ENCODE peak calls at places on chromosome 16, in six cellular contexts. J, O, N, B, A and U are unnamed samples.

GRCh38 chr16:720507-720989 is 398 bp upstream of the ANTKMT start:
- DNase-seq in J (no peak), O (no peak), N (no peak), B (peak; percentile 73), A (no peak), U (no peak)

GRCh38 chr16:85394511-85395206 is 218.5 kb upstream of the GSE1 start:
- DNase-seq in J (no peak), O (no peak), N (no peak), B (peak; percentile 28), A (peak; percentile 18), U (peak; percentile 20)

GRCh38 chr16:86942469-86943175 is 364.3 kb downstream of the FOXL1 start:
- DNase-seq in J (no peak), O (no peak), N (peak; percentile 82), B (no peak), A (no peak), U (no peak)

GRCh38 chr16:11546522-11547485 is 39.9 kb downstream of the LITAF start:
- DNase-seq in J (peak; percentile 55), O (no peak), N (no peak), B (no peak), A (no peak), U (no peak)

GRCh38 chr16:87086575-87086974 is 230.6 kb downstream of the C16orf95 start:
- DNase-seq in J (no peak), O (no peak), N (peak; percentile 24), B (no peak), A (no peak), U (no peak)

GRCh38 chr16:988465-989353 is 7.1 kb downstream of the SOX8 start:
- DNase-seq in J (no peak), O (no peak), N (no peak), B (no peak), A (no peak), U (no peak)

GRCh38 chr16:12535535-12536411 is 267.9 kb downstream of the CPPED1 start:
- DNase-seq in J (no peak), O (peak; percentile 27), N (no peak), B (no peak), A (no peak), U (no peak)

GRCh38 chr16:47925811-47926460 is 229.9 kb downstream of the ABCC12 start:
- DNase-seq in J (peak; percentile 92), O (no peak), N (no peak), B (no peak), A (no peak), U (no peak)

GRCh38 chr16:58495861-58496331 is 4.0 kb upstream of the NDRG4 start:
- DNase-seq in J (no peak), O (no peak), N (no peak), B (no peak), A (no peak), U (no peak)

GRCh38 chr16:75491876-75492275 is 3.4 kb downstream of the CHST6 start:
- DNase-seq in J (no peak), O (no peak), N (no peak), B (no peak), A (no peak), U (no peak)
- TF ChIP-seq CTCF in J (peak; percentile 26), O (no peak), N (peak; percentile 29), B (no peak), A (no peak), U (no peak)

GRCh38 chr16:71880176-71880575 is 3.8 kb downstream of the ZNF821 start:
- DNase-seq in J (no peak), O (no peak), N (no peak), B (no peak), A (no peak), U (no peak)

GRCh38 chr16:71883193-71883848 is 661 bp downstream of the ZNF821 start:
- DNase-seq in J (peak; percentile 26), O (peak; percentile 52), N (no peak), B (peak; percentile 58), A (peak; percentile 55), U (no peak)

GRCh38 chr16:71885261-71885650 is 1.3 kb upstream of the ZNF821 start:
- DNase-seq in J (peak; percentile 4), O (no peak), N (no peak), B (no peak), A (peak; percentile 40), U (no peak)

GRCh38 chr16:71882505-71883192 is 1.3 kb downstream of the ZNF821 start:
- DNase-seq in J (peak; percentile 84), O (peak; percentile 49), N (no peak), B (peak; percentile 45), A (no peak), U (peak; percentile 58)

DNA sequence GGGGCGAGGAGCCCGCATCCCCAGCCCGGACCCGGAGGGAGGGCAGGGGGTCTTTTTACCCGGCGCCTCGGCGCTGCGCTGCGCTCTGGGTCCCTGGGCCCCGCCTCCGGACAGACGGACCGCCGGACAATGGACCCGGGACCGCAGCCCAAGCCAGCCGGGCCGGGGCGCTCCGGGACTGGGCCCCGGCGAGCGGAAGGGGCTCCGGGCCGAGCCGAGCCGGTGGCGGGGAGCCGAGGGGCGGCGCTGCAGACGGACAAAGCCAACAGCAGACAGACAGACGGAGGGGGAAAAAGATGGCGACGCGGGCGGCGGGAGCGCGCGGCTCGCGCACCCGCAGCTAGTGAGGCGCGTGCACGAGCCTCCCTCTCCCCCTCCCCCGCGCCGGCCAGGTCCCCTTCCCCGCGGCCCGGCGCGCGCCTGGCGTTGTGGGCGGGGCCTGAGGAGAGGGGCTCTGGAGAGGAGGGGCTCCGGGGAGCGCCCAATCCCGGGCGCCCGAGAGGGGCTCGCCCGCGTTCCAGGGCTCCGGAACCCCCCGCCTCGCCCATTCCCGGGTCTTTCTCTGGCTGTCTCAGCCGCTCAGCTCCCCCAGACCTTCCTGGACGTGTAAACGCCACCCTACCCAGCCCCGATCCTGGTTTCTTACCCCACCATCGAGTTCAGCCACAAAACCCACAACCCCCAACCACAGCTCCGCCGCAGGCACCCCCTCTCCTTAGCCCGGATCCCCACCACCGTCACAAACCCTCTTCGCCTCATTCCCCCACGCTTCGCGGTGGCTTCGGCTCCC is at the start of gene ZNF821:
- DNase-seq in J (peak; percentile 36), O (peak; percentile 91), N (no peak), B (peak; percentile 81), A (peak; percentile 78), U (peak; percentile 61)
- TF ChIP-seq CTCF in J (peak; percentile 48), O (peak; percentile 70), N (peak; percentile 40), B (peak; percentile 7), A (peak; percentile 32), U (peak; percentile 46)

DNA sequence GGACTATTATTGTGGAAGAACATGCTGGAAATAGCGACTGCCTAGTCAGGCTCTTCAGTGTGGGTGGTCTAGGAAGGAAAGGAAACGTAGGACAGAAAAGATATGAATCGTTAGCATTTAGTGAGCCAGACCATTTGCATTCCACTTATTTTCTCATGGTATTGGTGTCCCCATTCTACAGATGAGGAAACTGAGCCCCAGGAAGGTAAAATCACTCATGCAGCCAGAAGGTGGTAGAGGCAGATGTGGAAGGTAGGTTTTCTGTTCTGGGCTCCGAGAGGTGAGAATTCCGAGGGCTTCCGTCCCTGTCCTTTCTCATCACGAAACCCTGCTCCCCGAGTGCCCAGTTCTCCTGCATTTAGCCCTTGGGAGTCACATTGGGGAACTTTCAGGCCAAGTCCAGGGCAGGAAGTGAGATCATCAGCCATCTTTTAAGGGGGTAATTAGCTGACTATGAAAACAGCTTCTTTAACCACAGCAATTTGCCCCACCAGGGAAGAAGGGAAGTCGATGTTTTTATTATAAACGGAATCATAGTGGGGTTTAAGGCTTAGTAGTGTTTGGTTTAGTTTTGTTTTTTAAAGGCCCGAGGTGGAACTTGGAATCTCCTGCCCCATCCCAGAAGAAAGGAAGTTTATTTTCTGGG is 110.7 kb upstream of the IRX3 start:
- DNase-seq in J (no peak), O (no peak), N (peak; percentile 18), B (no peak), A (no peak), U (no peak)
- TF ChIP-seq CTCF in J (no peak), O (no peak), N (no peak), B (no peak), A (no peak), U (no peak)

GRCh38 chr16:88685156-88686061 is 898 bp downstream of the SNAI3 start:
- DNase-seq in J (peak; percentile 59), O (no peak), N (no peak), B (no peak), A (no peak), U (no peak)
- TF ChIP-seq CTCF in J (peak; percentile 84), O (peak; percentile 65), N (peak; percentile 87), B (peak; percentile 36), A (peak; percentile 39), U (peak; percentile 99)